ENCODE peak calls at places on chromosomes 12 and 14, in eight cellular contexts. L is left lung, Z is GM12865, K is tibial nerve, S is left ventricle myocardium inferior, T is cardiac muscle cell, Q is HepG2, R is endothelial cell. N is an unnamed sample.

GRCh38 chr12:106301611-106302321 is 767 bp upstream of the TCP11L2 start:
- DNase-seq in L (peak; percentile 79), Z (peak; percentile 77), K (peak; percentile 22), S (peak; percentile 37), T (peak; percentile 52), Q (no peak), R (peak; percentile 21), N (no peak)

GRCh38 chr14:91545946-91546716 is 36.0 kb upstream of the PPP4R3A start:
- DNase-seq in L (no peak), Z (no peak), K (no peak), S (no peak), T (no peak), Q (no peak), R (no peak), N (no peak)

GRCh38 chr14:100472094-100472455 is 115.1 kb downstream of the BEGAIN start:
- DNase-seq in L (no peak), Z (no peak), K (no peak), S (no peak), T (no peak), Q (no peak), R (no peak), N (no peak)

GRCh38 chr12:8914716-8915526 is 612 bp downstream of the PHC1 start:
- DNase-seq in L (peak; percentile 86), Z (peak; percentile 73), K (no peak), S (peak; percentile 40), T (peak; percentile 73), Q (peak; percentile 24), R (peak; percentile 57), N (peak; percentile 69)

GRCh38 chr12:42030588-42030987 is 114.1 kb downstream of the GXYLT1 start:
- DNase-seq in L (no peak), Z (no peak), K (no peak), S (no peak), T (no peak), Q (no peak), R (no peak), N (no peak)

GRCh38 chr12:3135522-3136461 is 58.6 kb downstream of the TSPAN9 start:
- DNase-seq in L (no peak), Z (peak; percentile 75), K (no peak), S (no peak), T (peak; percentile 81), Q (peak; percentile 73), R (peak; percentile 49), N (peak; percentile 56)

GRCh38 chr12:104521731-104522130 is 65.0 kb downstream of the CHST11 start:
- DNase-seq in L (no peak), Z (no peak), K (no peak), S (no peak), T (no peak), Q (no peak), R (no peak), N (no peak)

GRCh38 chr12:114334395-114334794 is 71.5 kb downstream of the TBX5 start:
- DNase-seq in L (no peak), Z (no peak), K (no peak), S (no peak), T (no peak), Q (no peak), R (no peak), N (no peak)

GRCh38 chr12:120361506-120362208 is 7.3 kb downstream of the MSI1 start:
- DNase-seq in L (no peak), Z (peak; percentile 62), K (peak; percentile 31), S (peak; percentile 48), T (peak; percentile 95), Q (no peak), R (peak; percentile 81), N (peak; percentile 85)

GRCh38 chr12:128690641-128691040 is 133.1 kb downstream of the SLC15A4 start:
- DNase-seq in L (no peak), Z (no peak), K (no peak), S (no peak), T (no peak), Q (no peak), R (no peak), N (no peak)

GRCh38 chr12:130109062-130109945 is 53.0 kb upstream of the FZD10 start:
- DNase-seq in L (no peak), Z (no peak), K (no peak), S (no peak), T (no peak), Q (no peak), R (no peak), N (no peak)

GRCh38 chr14:73467377-73467776 is 9.0 kb upstream of the NUMB start:
- DNase-seq in L (peak; percentile 90), Z (no peak), K (no peak), S (no peak), T (no peak), Q (no peak), R (no peak), N (no peak)

GRCh38 chr12:119036878-119037493 is 55.6 kb downstream of the SRRM4 start:
- DNase-seq in L (no peak), Z (peak; percentile 34), K (no peak), S (no peak), T (peak; percentile 41), Q (peak; percentile 16), R (peak; percentile 33), N (no peak)
- TF ChIP-seq CTCF in L (peak; percentile 34), Z (peak; percentile 59), K (peak; percentile 44), S (peak; percentile 60), T (peak; percentile 42), Q (peak; percentile 67), R (peak; percentile 89), N (peak; percentile 87)

DNA sequence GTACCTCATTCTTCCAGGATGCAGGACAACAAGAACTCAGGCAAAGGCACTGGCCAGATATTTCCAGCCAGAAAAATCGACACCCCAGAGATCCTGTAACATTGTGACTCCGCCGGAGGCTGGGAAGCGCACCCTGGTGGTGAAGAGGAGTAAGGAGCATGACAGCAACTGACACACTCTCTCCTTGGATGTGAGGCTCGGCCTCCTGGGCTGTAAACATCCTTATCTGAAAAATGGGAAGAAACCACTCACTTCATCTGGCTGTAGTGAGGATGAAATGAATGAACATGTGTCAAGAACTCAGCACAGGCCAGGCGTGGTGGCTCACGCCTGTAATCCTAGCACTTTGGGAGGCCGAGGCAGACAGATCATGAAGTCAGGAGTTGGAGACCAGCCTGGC is 27.5 kb downstream of the TCHP start:
- DNase-seq in L (no peak), Z (peak; percentile 42), K (no peak), S (no peak), T (no peak), Q (peak; percentile 44), R (peak; percentile 45), N (no peak)
- TF ChIP-seq CTCF in L (peak; percentile 43), Z (peak; percentile 61), K (no peak), S (peak; percentile 58), T (peak; percentile 68), Q (peak; percentile 78), R (peak; percentile 70), N (peak; percentile 45)

GRCh38 chr12:83065562-83065961 is 378.9 kb downstream of the TMTC2 start:
- DNase-seq in L (no peak), Z (no peak), K (no peak), S (no peak), T (no peak), Q (no peak), R (no peak), N (no peak)

DNA sequence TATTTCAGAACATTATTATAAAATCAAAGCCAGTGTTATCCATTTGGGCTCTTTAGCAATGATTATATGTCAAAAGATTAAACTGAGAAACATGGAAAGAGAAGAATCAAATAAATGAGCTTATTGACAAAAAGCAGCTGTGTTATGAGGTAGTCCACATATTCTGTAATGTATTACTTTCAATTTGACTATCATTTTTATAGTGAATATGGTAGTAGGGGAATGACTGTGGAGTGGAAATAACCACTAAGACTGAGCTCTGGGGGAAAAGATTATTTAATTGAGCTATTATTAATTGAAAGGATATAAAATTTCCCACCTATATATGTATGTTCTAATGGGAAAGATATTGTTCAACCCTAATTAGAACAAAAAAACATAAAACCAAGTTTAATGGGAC is 381.3 kb downstream of the TMTC2 start:
- DNase-seq in L (no peak), Z (no peak), K (no peak), S (no peak), T (no peak), Q (no peak), R (no peak), N (no peak)
- TF ChIP-seq CTCF in L (no peak), Z (no peak), K (no peak), S (no peak), T (no peak), Q (no peak), R (no peak), N (no peak)

GRCh38 chr14:104724981-104725771 is 1.1 kb downstream of the ADSS1 start:
- DNase-seq in L (no peak), Z (no peak), K (no peak), S (peak; percentile 70), T (peak; percentile 39), Q (peak; percentile 43), R (peak; percentile 50), N (peak; percentile 45)
- TF ChIP-seq CTCF in L (no peak), Z (peak; percentile 3), K (no peak), S (peak; percentile 10), T (peak; percentile 45), Q (peak; percentile 76), R (no peak), N (no peak)

GRCh38 chr14:79584679-79585078 is 626.6 kb downstream of the DIO2 start:
- DNase-seq in L (no peak), Z (no peak), K (no peak), S (no peak), T (peak; percentile 26), Q (no peak), R (no peak), N (no peak)
- TF ChIP-seq CTCF in L (no peak), Z (no peak), K (no peak), S (no peak), T (peak; percentile 29), Q (no peak), R (no peak), N (no peak)

GRCh38 chr12:118436002-118436724 is 59.8 kb downstream of the SUDS3 start:
- DNase-seq in L (no peak), Z (peak; percentile 33), K (no peak), S (no peak), T (peak; percentile 54), Q (no peak), R (peak; percentile 8), N (no peak)
- TF ChIP-seq CTCF in L (no peak), Z (peak; percentile 29), K (no peak), S (peak; percentile 55), T (no peak), Q (peak; percentile 55), R (peak; percentile 19), N (no peak)

DNA sequence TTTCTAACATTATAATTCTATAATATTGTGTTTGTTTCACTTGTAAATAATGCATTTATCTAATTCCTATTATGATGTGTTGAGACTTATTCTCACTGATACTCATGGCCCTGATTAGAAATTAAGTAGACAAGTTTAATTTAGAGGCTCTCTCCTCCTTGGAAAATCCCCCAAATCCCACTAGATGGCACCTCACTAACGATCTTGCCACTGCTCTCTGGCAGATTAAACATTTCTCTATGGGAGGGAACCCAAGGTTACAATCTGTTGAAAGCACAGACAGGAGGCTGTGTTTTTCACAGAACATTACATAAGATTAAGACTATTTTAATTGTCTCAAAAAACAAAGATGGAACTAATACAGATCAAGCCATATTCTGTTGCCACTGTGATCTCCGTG is 318.7 kb downstream of the LRFN5 start:
- DNase-seq in L (no peak), Z (no peak), K (no peak), S (no peak), T (peak; percentile 51), Q (peak; percentile 28), R (no peak), N (no peak)
- TF ChIP-seq CTCF in L (no peak), Z (no peak), K (no peak), S (no peak), T (peak; percentile 49), Q (peak; percentile 37), R (no peak), N (no peak)